ENCODE peak calls at places on chromosomes 3 and 15, in six cellular contexts. One of them, this sample, is unnamed.

GRCh38 chr15:57440167-57440566 is 63.9 kb downstream of the CGNL1 start:
- DNase-seq in nephron progenitor cell: no peak
- DNase-seq in CD4-positive, alpha-beta T cell: no peak
- DNase-seq in pancreas: no peak
- DNase-seq in endothelial cell: no peak
- DNase-seq in heart left ventricle: no peak
- DNase-seq in this sample: no peak

GRCh38 chr15:93982226-93982641 is 249.1 kb upstream of the MCTP2 start:
- DNase-seq in nephron progenitor cell: no peak
- DNase-seq in CD4-positive, alpha-beta T cell: no peak
- DNase-seq in pancreas: no peak
- DNase-seq in endothelial cell: no peak
- DNase-seq in heart left ventricle: peak
- DNase-seq in this sample: peak

GRCh38 chr3:147616998-147617619 is 207.9 kb downstream of the ZIC1 start:
- DNase-seq in nephron progenitor cell: no peak
- DNase-seq in CD4-positive, alpha-beta T cell: no peak
- DNase-seq in pancreas: no peak
- DNase-seq in endothelial cell: no peak
- DNase-seq in heart left ventricle: no peak
- DNase-seq in this sample: no peak

GRCh38 chr3:193310914-193311723 is 67.4 kb downstream of the ATP13A5 start:
- DNase-seq in nephron progenitor cell: peak
- DNase-seq in CD4-positive, alpha-beta T cell: no peak
- DNase-seq in pancreas: no peak
- DNase-seq in endothelial cell: no peak
- DNase-seq in heart left ventricle: peak
- DNase-seq in this sample: no peak

GRCh38 chr15:41854443-41854842 is 15.8 kb downstream of the PLA2G4B start:
- DNase-seq in nephron progenitor cell: no peak
- DNase-seq in CD4-positive, alpha-beta T cell: no peak
- DNase-seq in pancreas: no peak
- DNase-seq in endothelial cell: no peak
- DNase-seq in heart left ventricle: no peak
- DNase-seq in this sample: no peak

GRCh38 chr3:33218446-33219174 is at the start of gene SUSD5:
- DNase-seq in nephron progenitor cell: peak
- DNase-seq in CD4-positive, alpha-beta T cell: no peak
- DNase-seq in pancreas: peak
- DNase-seq in endothelial cell: peak
- DNase-seq in heart left ventricle: peak
- DNase-seq in this sample: no peak

GRCh38 chr3:28347374-28348285 is 891 bp upstream of the ZCWPW2 start:
- DNase-seq in nephron progenitor cell: no peak
- DNase-seq in CD4-positive, alpha-beta T cell: no peak
- DNase-seq in pancreas: no peak
- DNase-seq in endothelial cell: no peak
- DNase-seq in heart left ventricle: no peak
- DNase-seq in this sample: no peak

GRCh38 chr3:10848261-10848660 is 32.2 kb downstream of the SLC6A11 start:
- DNase-seq in nephron progenitor cell: no peak
- DNase-seq in CD4-positive, alpha-beta T cell: no peak
- DNase-seq in pancreas: no peak
- DNase-seq in endothelial cell: no peak
- DNase-seq in heart left ventricle: no peak
- DNase-seq in this sample: no peak

GRCh38 chr15:77034620-77035467 is 36.1 kb downstream of the TSPAN3 start:
- DNase-seq in nephron progenitor cell: peak
- DNase-seq in CD4-positive, alpha-beta T cell: no peak
- DNase-seq in pancreas: peak
- DNase-seq in endothelial cell: peak
- DNase-seq in heart left ventricle: peak
- DNase-seq in this sample: no peak

GRCh38 chr3:50323614-50324199 is 1.2 kb upstream of the HYAL2 start:
- DNase-seq in nephron progenitor cell: no peak
- DNase-seq in CD4-positive, alpha-beta T cell: no peak
- DNase-seq in pancreas: no peak
- DNase-seq in endothelial cell: peak
- DNase-seq in heart left ventricle: peak
- DNase-seq in this sample: peak

GRCh38 chr3:193870376-193871092 is 265.4 kb upstream of the HES1 start:
- DNase-seq in nephron progenitor cell: no peak
- DNase-seq in CD4-positive, alpha-beta T cell: no peak
- DNase-seq in pancreas: no peak
- DNase-seq in endothelial cell: no peak
- DNase-seq in heart left ventricle: no peak
- DNase-seq in this sample: no peak

GRCh38 chr3:69838696-69839515 is 99.6 kb downstream of the MITF start:
- DNase-seq in nephron progenitor cell: no peak
- DNase-seq in CD4-positive, alpha-beta T cell: no peak
- DNase-seq in pancreas: no peak
- DNase-seq in endothelial cell: no peak
- DNase-seq in heart left ventricle: no peak
- DNase-seq in this sample: no peak

GRCh38 chr15:41494190-41494921 is 682 bp downstream of the ITPKA start:
- DNase-seq in nephron progenitor cell: peak
- DNase-seq in CD4-positive, alpha-beta T cell: no peak
- DNase-seq in pancreas: peak
- DNase-seq in endothelial cell: peak
- DNase-seq in heart left ventricle: no peak
- DNase-seq in this sample: no peak